ENCODE peak calls at places on chromosomes 7 and 10, in four cellular contexts. L is GM12878, K is fibroblast of the aortic adventitia, A is fibroblast of pulmonary artery. G is an unnamed sample.

GRCh38 chr10:4186849-4187248 is 401.8 kb upstream of the KLF6 start:
- DNase-seq in L (no peak), K (no peak), A (no peak), G (no peak)

GRCh38 chr7:101453617-101454016 is 90.9 kb downstream of the COL26A1 start:
- DNase-seq in L (no peak), K (no peak), A (no peak), G (no peak)

GRCh38 chr7:96414931-96415292 is 93.0 kb upstream of the SLC25A13 start:
- DNase-seq in L (peak), K (peak), A (peak), G (peak)

GRCh38 chr10:60535427-60535826 is 145.8 kb upstream of the ANK3 start:
- DNase-seq in L (no peak), K (no peak), A (no peak), G (no peak)

GRCh38 chr10:97028126-97028831 is 157.5 kb downstream of the SLIT1 start:
- DNase-seq in L (no peak), K (peak), A (peak), G (no peak)

GRCh38 chr10:125103466-125104377 is 56.6 kb downstream of the CTBP2 start:
- DNase-seq in L (no peak), K (no peak), A (no peak), G (no peak)

GRCh38 chr10:16063350-16063749 is 203.0 kb upstream of the MINDY3 start:
- DNase-seq in L (no peak), K (no peak), A (no peak), G (no peak)

GRCh38 chr10:12638103-12638502 is 288.8 kb downstream of the CAMK1D start:
- DNase-seq in L (no peak), K (peak), A (no peak), G (peak)

GRCh38 chr10:69278446-69278963 is at the start of gene HK1:
- DNase-seq in L (no peak), K (peak), A (peak), G (no peak)

GRCh38 chr7:109757713-109758112 is 1188.0 kb downstream of the DNAJB9 start:
- DNase-seq in L (no peak), K (no peak), A (no peak), G (no peak)

GRCh38 chr10:129772472-129773358 is 191.4 kb downstream of the EBF3 start:
- DNase-seq in L (no peak), K (no peak), A (no peak), G (no peak)

GRCh38 chr10:52598936-52599335 is 173.6 kb downstream of the MBL2 start:
- DNase-seq in L (no peak), K (no peak), A (no peak), G (no peak)

GRCh38 chr7:51226042-51226755 is 90.4 kb downstream of the COBL start:
- DNase-seq in L (no peak), K (no peak), A (no peak), G (no peak)

GRCh38 chr7:139054101-139054500 is 18.3 kb upstream of the ZC3HAV1L start:
- DNase-seq in L (no peak), K (no peak), A (no peak), G (no peak)

GRCh38 chr10:86282664-86283465 is 83.7 kb downstream of the GRID1 start:
- DNase-seq in L (no peak), K (no peak), A (no peak), G (no peak)

GRCh38 chr10:14658331-14659122 is 116.2 kb downstream of the FAM107B start:
- DNase-seq in L (peak), K (peak), A (peak), G (peak)

GRCh38 chr7:65946895-65947294 is 35.1 kb downstream of the GUSB start:
- DNase-seq in L (no peak), K (no peak), A (peak), G (peak)

GRCh38 chr7:13988011-13988410 is 1.5 kb downstream of the ETV1 start:
- DNase-seq in L (no peak), K (peak), A (peak), G (no peak)
- H3K4me3 ChIP-seq in L (no peak), K (peak), A (peak), G (no peak)

GRCh38 chr7:123535517-123535916 is 1.1 kb upstream of the IQUB start:
- DNase-seq in L (no peak), K (no peak), A (no peak), G (no peak)

GRCh38 chr7:123533553-123533917 is 860 bp downstream of the IQUB start:
- DNase-seq in L (no peak), K (no peak), A (no peak), G (no peak)

GRCh38 chr7:123534383-123535260 is at the start of gene IQUB:
- DNase-seq in L (peak), K (peak), A (peak), G (peak)

GRCh38 chr7:123537026-123537642 is 2.7 kb upstream of the IQUB start:
- DNase-seq in L (no peak), K (peak), A (peak), G (peak)

GRCh38 chr7:123533929-123534382 is 439 bp downstream of the IQUB start:
- DNase-seq in L (no peak), K (peak), A (no peak), G (no peak)
- H3K4me3 ChIP-seq in L (peak), K (peak), A (peak), G (peak)

DNA sequence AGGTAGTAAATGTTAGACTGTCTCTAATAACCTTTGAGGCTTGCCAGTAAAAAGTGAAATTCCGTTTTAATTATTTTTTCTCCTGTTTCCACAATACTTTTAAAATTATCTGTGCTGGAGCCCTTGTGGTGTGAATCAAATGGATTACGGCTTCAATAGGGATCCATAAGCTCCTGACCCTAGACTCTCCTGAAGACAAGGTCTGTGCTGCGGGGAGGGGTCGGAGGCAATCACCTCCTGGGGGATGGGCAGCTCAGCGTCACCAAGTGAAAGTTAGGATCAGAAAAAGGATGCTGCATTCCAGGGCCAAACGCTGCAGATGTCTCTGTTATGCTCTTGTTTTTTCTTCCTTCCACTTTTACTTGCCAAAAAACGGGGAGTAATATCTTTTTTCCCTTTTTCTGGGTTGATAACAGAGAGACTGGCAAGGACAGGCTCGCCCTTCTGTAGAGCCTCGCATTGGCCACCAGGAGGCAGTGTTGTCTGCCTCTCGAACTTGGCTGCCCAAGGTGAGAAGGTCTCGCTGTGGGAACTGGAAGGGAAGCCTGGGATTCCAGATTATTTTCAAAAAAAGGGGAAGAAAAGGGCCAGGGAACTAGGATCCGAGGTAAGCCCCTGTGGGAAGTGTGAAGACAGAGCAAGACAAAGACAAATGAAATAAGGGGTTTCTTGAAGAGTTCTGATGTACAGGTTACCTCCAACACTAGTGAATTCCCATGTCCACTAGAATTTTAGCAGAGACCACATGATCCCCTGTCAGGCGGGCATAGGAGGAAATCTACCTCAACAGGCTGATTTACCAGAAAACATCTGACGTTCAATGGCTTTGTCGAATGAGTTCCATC is 621.9 kb downstream of the ACTR3B start:
- DNase-seq in L (no peak), K (no peak), A (no peak), G (peak)
- H3K4me3 ChIP-seq in L (no peak), K (no peak), A (no peak), G (no peak)

DNA sequence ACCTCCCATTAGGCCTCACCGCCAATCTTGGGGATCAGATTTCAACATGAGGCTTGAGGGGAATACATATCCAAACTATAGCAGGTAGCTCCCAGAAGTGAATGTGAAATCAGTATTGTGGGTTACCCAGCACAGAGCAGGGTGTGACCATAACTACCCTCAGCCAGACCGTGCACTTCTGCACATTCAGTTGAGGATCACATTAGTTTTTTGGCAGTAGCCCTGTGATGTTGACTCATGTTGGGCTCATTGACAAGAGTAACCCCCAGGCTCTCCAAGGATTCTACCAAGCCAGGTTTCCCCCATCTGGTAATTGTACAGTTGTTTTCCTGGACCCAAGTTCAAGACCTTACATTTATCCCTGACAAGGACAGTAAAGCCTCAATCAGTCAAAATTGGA is 11.7 kb upstream of the CPA4 start:
- DNase-seq in L (no peak), K (peak), A (peak), G (no peak)
- H3K4me3 ChIP-seq in L (no peak), K (no peak), A (no peak), G (no peak)

GRCh38 chr7:27173412-27174076 is 576 bp downstream of the HOXA10 start:
- DNase-seq in L (no peak), K (no peak), A (no peak), G (peak)
- H3K4me3 ChIP-seq in L (no peak), K (no peak), A (no peak), G (peak)

GRCh38 chr10:92309273-92309672 is 18.3 kb downstream of the MARCHF5 start:
- DNase-seq in L (no peak), K (no peak), A (no peak), G (no peak)
- H3K4me3 ChIP-seq in L (no peak), K (no peak), A (no peak), G (no peak)

GRCh38 chr7:30598121-30598876 is 3.6 kb downstream of the GARS1 start:
- DNase-seq in L (no peak), K (peak), A (peak), G (no peak)
- H3K4me3 ChIP-seq in L (no peak), K (peak), A (peak), G (peak)

GRCh38 chr7:142796501-142797341 is 26.0 kb downstream of the PRSS2 start:
- DNase-seq in L (no peak), K (no peak), A (no peak), G (no peak)
- H3K4me3 ChIP-seq in L (peak), K (peak), A (peak), G (no peak)

G was measured in NB4.